ENCODE peak calls at places on chromosomes 1 and 21, in nine cellular contexts. M is cardiac fibroblast; R is stimulated activated CD4-positive, alpha-beta T cell treated with anti-CD3 and anti-CD28 coated beads, Interleukin-1b, Interleukin-23, amount 100 ng/mL, for 24 hours; Z is HL-60; D is endothelial cell; F is HT1080; U is AG09319; K is GM23248; T is H1. W is an unnamed sample.

GRCh38 chr1:219189021-219189824 is 15.5 kb downstream of the LYPLAL1 start:
- DNase-seq in M (peak), R (no peak), Z (no peak), D (no peak), F (peak), U (no peak), K (peak), T (no peak), W (peak)

GRCh38 chr1:43135857-43136781 is 36.0 kb downstream of the EBNA1BP2 start:
- DNase-seq in M (no peak), R (no peak), Z (no peak), D (no peak), F (peak), U (no peak), K (peak), T (no peak), W (no peak)

GRCh38 chr1:50347933-50348332 is 75.3 kb downstream of the DMRTA2 start:
- DNase-seq in M (no peak), R (no peak), Z (no peak), D (no peak), F (no peak), U (no peak), K (no peak), T (no peak), W (no peak)

GRCh38 chr1:62180649-62181048 is 14.0 kb upstream of the L1TD1 start:
- DNase-seq in M (no peak), R (no peak), Z (no peak), D (peak), F (no peak), U (no peak), K (no peak), T (no peak), W (no peak)

GRCh38 chr21:45366931-45367401 is 38.0 kb upstream of the COL18A1 start:
- DNase-seq in M (peak), R (no peak), Z (no peak), D (no peak), F (peak), U (peak), K (peak), T (no peak), W (peak)

GRCh38 chr1:88658419-88658818 is 25.7 kb upstream of the PKN2 start:
- DNase-seq in M (no peak), R (no peak), Z (no peak), D (no peak), F (no peak), U (no peak), K (no peak), T (no peak), W (no peak)

GRCh38 chr1:232529747-232530146 is 100.2 kb downstream of the SIPA1L2 start:
- DNase-seq in M (no peak), R (no peak), Z (no peak), D (no peak), F (peak), U (no peak), K (no peak), T (no peak), W (no peak)

GRCh38 chr1:32448773-32449456 is 16.0 kb upstream of the ZBTB8B start:
- DNase-seq in M (peak), R (no peak), Z (peak), D (peak), F (peak), U (no peak), K (peak), T (no peak), W (no peak)

GRCh38 chr21:34613679-34614442 is 1.1 kb downstream of the RCAN1 start:
- DNase-seq in M (peak), R (no peak), Z (no peak), D (no peak), F (no peak), U (no peak), K (peak), T (no peak), W (no peak)

GRCh38 chr1:182955596-182956588 is 2.9 kb upstream of the SHCBP1L start:
- DNase-seq in M (peak), R (no peak), Z (no peak), D (no peak), F (peak), U (peak), K (peak), T (no peak), W (peak)

GRCh38 chr1:156104861-156105546 is 9.5 kb upstream of the LMNA start:
- DNase-seq in M (peak), R (no peak), Z (no peak), D (no peak), F (no peak), U (no peak), K (peak), T (no peak), W (no peak)

GRCh38 chr1:228298471-228298870 is 90.6 kb downstream of the OBSCN start:
- DNase-seq in M (no peak), R (no peak), Z (no peak), D (no peak), F (no peak), U (no peak), K (no peak), T (no peak), W (no peak)

GRCh38 chr1:19717467-19717866 is 52.8 kb downstream of the HTR6 start:
- DNase-seq in M (no peak), R (no peak), Z (no peak), D (no peak), F (no peak), U (no peak), K (no peak), T (no peak), W (no peak)

GRCh38 chr1:206631085-206631509 is 4.2 kb upstream of the DYRK3 start:
- DNase-seq in M (peak), R (no peak), Z (peak), D (peak), F (peak), U (no peak), K (peak), T (peak), W (peak)

GRCh38 chr1:183566026-183566425 is 24.2 kb downstream of the NCF2 start:
- DNase-seq in M (no peak), R (no peak), Z (no peak), D (no peak), F (no peak), U (no peak), K (peak), T (no peak), W (no peak)

GRCh38 chr1:96145486-96145885 is 576.1 kb upstream of the PTBP2 start:
- DNase-seq in M (no peak), R (no peak), Z (no peak), D (no peak), F (no peak), U (no peak), K (peak), T (no peak), W (no peak)

GRCh38 chr1:247322437-247322836 is 9.2 kb downstream of the ZNF496 start:
- DNase-seq in M (no peak), R (no peak), Z (no peak), D (no peak), F (no peak), U (no peak), K (no peak), T (no peak), W (no peak)

GRCh38 chr1:40944326-40944725 is 35.2 kb upstream of the CTPS1 start:
- DNase-seq in M (peak), R (no peak), Z (no peak), D (no peak), F (no peak), U (no peak), K (peak), T (no peak), W (peak)

GRCh38 chr1:1550591-1551432 is 10.4 kb upstream of the TMEM240 start:
- DNase-seq in M (peak), R (no peak), Z (no peak), D (no peak), F (no peak), U (no peak), K (peak), T (no peak), W (no peak)

GRCh38 chr1:175871647-175872046 is 128.3 kb upstream of the TNR start:
- DNase-seq in M (no peak), R (no peak), Z (no peak), D (no peak), F (no peak), U (no peak), K (no peak), T (no peak), W (no peak)

GRCh38 chr1:109980324-109981127 is 4.0 kb upstream of the AHCYL1 start:
- DNase-seq in M (no peak), R (no peak), Z (peak), D (peak), F (peak), U (no peak), K (no peak), T (no peak), W (no peak)

GRCh38 chr1:211172657-211173056 is 38.7 kb upstream of the KCNH1 start:
- DNase-seq in M (no peak), R (no peak), Z (no peak), D (no peak), F (no peak), U (no peak), K (no peak), T (no peak), W (no peak)

GRCh38 chr1:223802602-223803001 is 43.1 kb downstream of the TP53BP2 start:
- DNase-seq in M (no peak), R (no peak), Z (no peak), D (no peak), F (no peak), U (no peak), K (peak), T (no peak), W (no peak)

GRCh38 chr1:113369040-113369439 is 21.3 kb upstream of the MAGI3 start:
- DNase-seq in M (no peak), R (no peak), Z (no peak), D (no peak), F (no peak), U (no peak), K (no peak), T (no peak), W (no peak)

GRCh38 chr1:21926814-21927530 is 10.1 kb downstream of the HSPG2 start:
- DNase-seq in M (peak), R (no peak), Z (no peak), D (no peak), F (no peak), U (no peak), K (peak), T (no peak), W (no peak)

GRCh38 chr21:44292812-44293195 is 7.0 kb upstream of the PFKL start:
- DNase-seq in M (no peak), R (no peak), Z (no peak), D (no peak), F (no peak), U (no peak), K (no peak), T (no peak), W (no peak)

GRCh38 chr1:169250022-169250421 is 117.6 kb downstream of the NME7 start:
- DNase-seq in M (peak), R (no peak), Z (no peak), D (no peak), F (peak), U (no peak), K (no peak), T (no peak), W (no peak)